ENCODE peak calls at places on chromosomes 4 and X, in four cellular contexts. B, S, X and N are unnamed samples.
A peak's percentile ranks its signal among the peaks of the same experiment; 100 is the strongest.

GRCh38 chrX:40005290-40006011 is 92.3 kb downstream of the BCOR start:
- DNase-seq in S (no peak), X (no peak), B (no peak), N (no peak)

GRCh38 chr4:17567267-17567666 is 9.7 kb upstream of the LAP3 start:
- DNase-seq in B (no peak), S (no peak), X (no peak), N (no peak)

GRCh38 chr4:13240066-13240465 is 244.1 kb downstream of the RAB28 start:
- DNase-seq in X (no peak), B (no peak), S (peak; percentile 99), N (no peak)

GRCh38 chr4:16713271-16713670 is 185.2 kb downstream of the LDB2 start:
- DNase-seq in X (no peak), S (no peak), B (no peak), N (no peak)

GRCh38 chrX:40262641-40263560 is 165.1 kb upstream of the BCOR start:
- DNase-seq in X (peak; percentile 63), S (peak; percentile 81), B (peak; percentile 22), N (no peak)

GRCh38 chrX:109911046-109911445 is 91.9 kb upstream of the TMEM164 start:
- DNase-seq in S (peak; percentile 14), B (peak; percentile 27), X (peak; percentile 16), N (no peak)

GRCh38 chr4:163554870-163555465 is 60.5 kb downstream of the TMA16 start:
- DNase-seq in S (no peak), B (peak; percentile 28), X (no peak), N (no peak)

GRCh38 chr4:30825008-30825765 is 105.0 kb downstream of the PCDH7 start:
- DNase-seq in B (peak; percentile 8), S (no peak), X (no peak), N (no peak)

GRCh38 chrX:24528605-24529004 is 63.5 kb downstream of the PDK3 start:
- DNase-seq in S (no peak), X (no peak), B (no peak), N (no peak)

GRCh38 chr4:25178838-25179261 is 18.6 kb upstream of the SEPSECS start:
- DNase-seq in B (no peak), S (no peak), X (no peak), N (no peak)

GRCh38 chr4:26083987-26084386 is 170.0 kb downstream of the SMIM20 start:
- DNase-seq in X (peak; percentile 74), B (no peak), S (peak; percentile 94), N (no peak)

GRCh38 chr4:150572704-150573504 is 9.0 kb upstream of the MAB21L2 start:
- DNase-seq in X (no peak), B (no peak), S (no peak), N (no peak)

GRCh38 chrX:30577362-30577961 is at the start of gene TASL:
- DNase-seq in S (peak; percentile 43), B (no peak), X (no peak), N (no peak)

GRCh38 chrX:79336869-79337815 is 30.0 kb downstream of the ITM2A start:
- DNase-seq in B (no peak), S (no peak), X (no peak), N (no peak)

GRCh38 chr4:140005699-140006098 is 148.3 kb downstream of the MAML3 start:
- DNase-seq in B (peak; percentile 34), X (no peak), S (no peak), N (no peak)

GRCh38 chr4:182931691-182932297 is 14.6 kb upstream of the DCTD start:
- DNase-seq in S (no peak), B (no peak), X (no peak), N (no peak)

GRCh38 chr4:48315728-48316630 is 25.4 kb upstream of the SLAIN2 start:
- DNase-seq in X (peak; percentile 62), B (peak; percentile 64), S (peak; percentile 72), N (no peak)

GRCh38 chrX:11135483-11136185 is 24.5 kb downstream of the HCCS start:
- DNase-seq in B (no peak), S (no peak), X (no peak), N (no peak)